ENCODE peak calls at places on chromosomes 13 and 19, in nine cellular contexts. T is aorta; Q is heart right ventricle; Y is PC-3; N is CD4-positive, alpha-beta memory T cell; H is thoracic aorta; W is right cardiac atrium; D is naive thymus-derived CD4-positive, alpha-beta T cell; F is NT2/D1. E is an unnamed sample.
A peak's percentile ranks its signal among the peaks of the same experiment; 100 is the strongest.

GRCh38 chr19:31085125-31085524 is 264.1 kb downstream of the TSHZ3 start:
- DNase-seq in N (no peak), Q (no peak), T (no peak), Y (no peak), H (no peak), W (no peak), F (no peak), D (no peak), E (no peak)

GRCh38 chr19:56301886-56302620 is 12.6 kb downstream of the ZSCAN5A start:
- DNase-seq in N (no peak), W (no peak), D (no peak), Y (no peak), T (no peak), F (no peak), Q (no peak), H (no peak), E (no peak)

GRCh38 chr13:26300140-26300539 is 46.2 kb downstream of the CDK8 start:
- DNase-seq in Y (peak; percentile 60), D (no peak), Q (no peak), F (no peak), N (no peak), T (no peak), H (no peak), W (no peak), E (no peak)

GRCh38 chr13:97441414-97441813 is 7.4 kb downstream of the RAP2A start:
- DNase-seq in W (no peak), Y (no peak), F (no peak), Q (no peak), N (no peak), H (no peak), D (no peak), T (no peak), E (no peak)

GRCh38 chr13:113630804-113631203 is 27.2 kb downstream of the ATP4B start:
- DNase-seq in H (no peak), T (peak; percentile 61), D (no peak), W (no peak), N (no peak), F (no peak), Q (peak; percentile 3), Y (no peak), E (no peak)

GRCh38 chr19:16659832-16660708 is at the start of gene SMIM7:
- DNase-seq in D (peak; percentile 99), T (peak; percentile 99), W (peak; percentile 99), N (peak; percentile 99), Y (peak; percentile 98), F (peak; percentile 99), H (peak; percentile 90), Q (peak; percentile 99), E (peak; percentile 98)

GRCh38 chr13:101965096-101965495 is 436.8 kb downstream of the FGF14 start:
- DNase-seq in T (no peak), W (no peak), F (no peak), Q (no peak), Y (no peak), H (no peak), D (no peak), N (no peak), E (no peak)

GRCh38 chr19:1287622-1288527 is 2.2 kb downstream of the EFNA2 start:
- DNase-seq in W (no peak), Y (no peak), F (no peak), H (no peak), Q (no peak), D (no peak), T (no peak), N (no peak), E (no peak)

GRCh38 chr19:3149526-3150505 is 14.0 kb downstream of the GNA15 start:
- DNase-seq in D (no peak), F (no peak), T (peak; percentile 67), Y (no peak), Q (no peak), H (no peak), W (no peak), N (no peak), E (no peak)

GRCh38 chr19:3153286-3154230 is 17.7 kb downstream of the GNA15 start:
- DNase-seq in D (no peak), Y (no peak), H (no peak), Q (no peak), T (no peak), F (no peak), W (no peak), N (no peak), E (no peak)

GRCh38 chr19:3150739-3151329 is 15.0 kb downstream of the GNA15 start:
- DNase-seq in H (no peak), Y (no peak), N (no peak), T (no peak), W (no peak), F (no peak), Q (no peak), D (no peak), E (no peak)

GRCh38 chr19:3152431-3152780 is 16.6 kb downstream of the GNA15 start:
- DNase-seq in H (no peak), Q (no peak), W (no peak), T (peak; percentile 49), D (no peak), F (no peak), Y (no peak), N (no peak), E (no peak)

DNA sequence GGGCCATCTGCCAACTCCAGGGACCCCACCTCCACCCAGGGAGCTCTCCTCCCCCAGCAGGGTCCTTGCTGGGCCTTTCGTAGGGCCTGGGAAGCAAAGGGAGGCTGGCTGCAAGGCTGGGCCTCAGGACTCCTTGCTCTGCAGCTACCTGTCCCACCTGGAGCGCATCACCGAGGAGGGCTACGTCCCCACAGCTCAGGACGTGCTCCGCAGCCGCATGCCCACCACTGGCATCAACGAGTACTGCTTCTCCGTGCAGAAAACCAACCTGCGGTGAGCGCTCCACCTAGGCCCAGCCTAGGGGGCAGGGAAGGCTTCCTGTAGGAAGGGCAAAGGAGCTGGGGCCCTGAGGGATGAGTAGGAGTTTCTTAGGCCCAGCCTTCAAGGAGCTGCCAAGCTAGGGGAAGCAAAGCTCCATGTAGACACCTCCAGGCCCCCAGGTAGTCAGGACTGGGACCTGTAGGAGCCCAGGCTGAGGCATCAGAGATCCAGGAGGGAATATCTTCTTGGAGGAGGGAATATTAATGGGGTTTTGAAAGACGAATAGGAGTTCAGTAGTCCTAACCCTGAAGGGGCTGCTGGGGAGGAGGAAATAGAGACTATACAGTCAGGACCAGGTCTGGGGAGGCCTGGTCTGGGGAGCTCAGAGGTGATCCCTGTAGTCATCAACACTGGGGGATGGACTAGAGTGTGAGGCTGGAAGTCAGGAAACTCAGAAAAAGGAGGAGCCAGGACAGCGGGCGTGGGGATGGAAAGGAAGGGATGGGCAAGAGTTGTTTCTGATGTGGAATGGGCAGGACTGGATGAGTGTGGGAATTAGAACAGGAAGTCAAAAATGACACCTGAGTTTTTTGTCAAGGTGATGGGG is 16.0 kb downstream of the GNA15 start:
- DNase-seq in W (no peak), H (no peak), Y (no peak), T (peak; percentile 43), D (no peak), N (no peak), F (no peak), Q (no peak), E (no peak)
- H3K27me3 ChIP-seq in W (no peaks in the 10 kb centered on the region), H (no peaks in the 10 kb centered on the region), Y (no peaks in the 10 kb centered on the region), T (no peaks in the 10 kb centered on the region), D (no peaks in the 10 kb centered on the region), N (no peaks in the 10 kb centered on the region), F (peaks cover 15% of the 10 kb centered on the region), Q (peaks cover 7% of the 10 kb centered on the region), E (no peaks in the 10 kb centered on the region)

DNA sequence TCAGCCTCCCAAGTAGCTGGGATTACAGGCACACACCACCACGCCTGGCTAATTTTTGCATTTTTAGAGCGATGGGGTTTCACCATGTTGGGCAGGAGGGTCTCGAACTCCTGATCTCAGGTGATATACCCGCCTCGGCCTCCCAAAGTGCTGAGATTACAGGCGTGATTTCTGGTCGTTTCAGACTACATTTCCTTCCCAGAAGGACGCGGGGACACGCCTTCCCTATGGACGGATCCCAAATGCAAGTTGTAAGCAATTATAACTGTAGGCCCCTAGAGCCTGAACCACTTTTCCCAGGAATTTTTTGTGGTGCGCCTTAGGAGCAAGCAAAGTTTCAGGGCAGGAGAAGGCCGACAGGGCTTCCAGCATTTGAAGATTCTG is 17.8 kb upstream of the ZNF331 start:
- DNase-seq in Y (no peak), Q (no peak), N (no peak), D (no peak), H (no peak), W (no peak), T (no peak), F (no peak), E (no peak)
- H3K4me3 ChIP-seq in Y (peak overlapping the region; percentile 91), Q (peak overlapping the region; percentile 55), N (peak overlapping the region; percentile 53), D (peak overlapping the region; percentile 99), H (peak overlapping the region; percentile 68), W (peak overlapping the region; percentile 27), T (no peak overlapping the region), F (peak overlapping the region; percentile 28), E (peak overlapping the region; percentile 35)

GRCh38 chr19:51020988-51021651 is 1.6 kb upstream of the KLK10 start:
- DNase-seq in Y (peak; percentile 85), T (peak; percentile 7), N (peak; percentile 20), D (peak; percentile 24), W (no peak), Q (no peak), H (no peak), F (no peak), E (no peak)
- H3K27me3 ChIP-seq in Y (no peaks in the 10 kb centered on the region), T (no peaks in the 10 kb centered on the region), N (peaks cover 14% of the 10 kb centered on the region), D (no peaks in the 10 kb centered on the region), W (no peaks in the 10 kb centered on the region), Q (peaks cover 80% of the 10 kb centered on the region), H (no peaks in the 10 kb centered on the region), F (peaks cover 23% of the 10 kb centered on the region), E (peaks cover 2% of the 10 kb centered on the region)

GRCh38 chr19:34837262-34837661 is 64.2 kb upstream of the ZNF599 start:
- DNase-seq in W (peak; percentile 52), H (no peak), D (no peak), N (no peak), Y (no peak), F (no peak), Q (peak; percentile 59), T (no peak), E (no peak)

GRCh38 chr19:34838248-34838647 is 65.2 kb upstream of the ZNF599 start:
- DNase-seq in N (no peak), Y (peak; percentile 12), F (no peak), D (peak; percentile 18), H (no peak), Q (no peak), T (no peak), W (no peak), E (no peak)

GRCh38 chr19:34841780-34842179 is 68.8 kb upstream of the ZNF599 start:
- DNase-seq in T (no peak), F (no peak), H (no peak), N (no peak), Q (no peak), Y (no peak), D (no peak), W (no peak), E (no peak)

GRCh38 chr19:34835952-34836351 is 62.9 kb upstream of the ZNF599 start:
- DNase-seq in Y (no peak), T (no peak), N (no peak), H (no peak), Q (no peak), W (no peak), F (no peak), D (no peak), E (no peak)

DNA sequence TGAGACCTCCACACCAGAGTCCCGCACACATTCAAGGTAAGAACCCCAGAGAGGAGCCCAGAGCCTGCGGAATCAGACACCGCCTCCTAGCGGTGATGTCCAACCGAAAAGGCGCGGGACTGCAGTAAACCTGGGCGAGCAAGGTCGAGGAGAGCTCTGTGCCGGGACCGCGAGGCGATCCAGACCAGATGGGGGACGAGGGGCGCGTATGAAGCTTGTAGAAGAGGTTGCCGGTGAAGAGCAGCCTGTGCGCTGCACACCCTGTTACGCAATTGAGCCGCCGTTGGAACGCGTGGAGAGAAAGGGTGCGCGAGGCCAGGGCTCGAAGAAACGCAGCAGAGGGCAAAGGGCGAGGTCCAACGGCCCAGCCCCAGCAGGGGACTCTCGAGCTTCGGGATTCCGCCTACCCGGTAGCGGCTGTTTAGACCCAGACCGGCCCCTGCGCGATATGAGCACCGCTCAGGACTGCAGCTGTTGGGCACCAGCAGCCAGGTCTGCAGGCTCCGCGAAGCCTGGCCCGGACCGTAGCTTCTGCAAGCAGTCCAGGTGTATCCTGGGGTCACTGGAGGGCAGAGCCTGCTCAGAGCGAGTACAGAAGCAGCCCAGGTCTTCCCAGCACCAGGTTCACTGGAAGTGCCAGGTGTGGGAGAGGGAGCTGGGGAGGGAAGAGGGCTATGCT is 65.9 kb upstream of the ZNF599 start:
- DNase-seq in T (no peak), H (no peak), F (no peak), Q (peak; percentile 33), Y (no peak), D (peak; percentile 38), N (peak; percentile 15), W (peak; percentile 22), E (no peak)
- H3K4me3 ChIP-seq in T (no peak overlapping the region), H (no peak overlapping the region), F (no peak overlapping the region), Q (peak overlapping the region; percentile 36), Y (no peak overlapping the region), D (no peak overlapping the region), N (no peak overlapping the region), W (no peak overlapping the region), E (no peak overlapping the region)